ENCODE peak calls at places on chromosomes 2 and 18, in nine cellular contexts. One of them, this sample, is unnamed.

GRCh38 chr2:219368690-219369108 is 19.0 kb downstream of the DNPEP start:
- DNase-seq in esophagus squamous epithelium: no peak
- DNase-seq in GM12865: no peak
- DNase-seq in astrocyte of the cerebellum: peak; percentile 59
- DNase-seq in vagina: no peak
- DNase-seq in AG09309: peak; percentile 74
- DNase-seq in right lobe of liver: no peak
- DNase-seq in HFFc6: peak; percentile 89
- DNase-seq in fibroblast of pulmonary artery: peak; percentile 89
- DNase-seq in this sample: no peak

GRCh38 chr2:120075545-120075944 is 62.7 kb downstream of the EPB41L5 start:
- DNase-seq in vagina: no peak
- DNase-seq in right lobe of liver: no peak
- DNase-seq in fibroblast of pulmonary artery: no peak
- DNase-seq in HFFc6: no peak
- DNase-seq in GM12865: no peak
- DNase-seq in esophagus squamous epithelium: no peak
- DNase-seq in astrocyte of the cerebellum: no peak
- DNase-seq in AG09309: no peak
- DNase-seq in this sample: no peak

GRCh38 chr18:48813833-48814489 is 136.8 kb downstream of the SMAD7 start:
- DNase-seq in vagina: peak; percentile 60
- DNase-seq in astrocyte of the cerebellum: no peak
- DNase-seq in right lobe of liver: no peak
- DNase-seq in esophagus squamous epithelium: no peak
- DNase-seq in fibroblast of pulmonary artery: no peak
- DNase-seq in AG09309: no peak
- DNase-seq in GM12865: peak; percentile 48
- DNase-seq in HFFc6: no peak
- DNase-seq in this sample: no peak

GRCh38 chr2:7269993-7270392 is 352.8 kb downstream of the RNF144A start:
- DNase-seq in HFFc6: no peak
- DNase-seq in AG09309: no peak
- DNase-seq in esophagus squamous epithelium: no peak
- DNase-seq in right lobe of liver: no peak
- DNase-seq in vagina: no peak
- DNase-seq in GM12865: no peak
- DNase-seq in astrocyte of the cerebellum: no peak
- DNase-seq in fibroblast of pulmonary artery: no peak
- DNase-seq in this sample: no peak

GRCh38 chr2:179270689-179271088 is 6.1 kb upstream of the SESTD1 start:
- DNase-seq in fibroblast of pulmonary artery: no peak
- DNase-seq in HFFc6: no peak
- DNase-seq in GM12865: no peak
- DNase-seq in vagina: no peak
- DNase-seq in astrocyte of the cerebellum: no peak
- DNase-seq in AG09309: no peak
- DNase-seq in right lobe of liver: no peak
- DNase-seq in esophagus squamous epithelium: no peak
- DNase-seq in this sample: no peak

GRCh38 chr2:21837561-21837960 is 713.8 kb downstream of the TDRD15 start:
- DNase-seq in fibroblast of pulmonary artery: no peak
- DNase-seq in esophagus squamous epithelium: no peak
- DNase-seq in HFFc6: no peak
- DNase-seq in astrocyte of the cerebellum: no peak
- DNase-seq in right lobe of liver: no peak
- DNase-seq in vagina: no peak
- DNase-seq in AG09309: no peak
- DNase-seq in GM12865: no peak
- DNase-seq in this sample: no peak

GRCh38 chr2:33788044-33788443 is 188.9 kb upstream of the FAM98A start:
- DNase-seq in vagina: no peak
- DNase-seq in astrocyte of the cerebellum: peak; percentile 56
- DNase-seq in fibroblast of pulmonary artery: no peak
- DNase-seq in AG09309: peak; percentile 54
- DNase-seq in esophagus squamous epithelium: no peak
- DNase-seq in right lobe of liver: no peak
- DNase-seq in GM12865: no peak
- DNase-seq in HFFc6: peak; percentile 48
- DNase-seq in this sample: no peak

GRCh38 chr18:12307871-12308385 is at the start of gene TUBB6:
- DNase-seq in GM12865: peak; percentile 62
- DNase-seq in fibroblast of pulmonary artery: peak; percentile 84
- DNase-seq in right lobe of liver: peak; percentile 77
- DNase-seq in vagina: peak; percentile 86
- DNase-seq in HFFc6: peak; percentile 81
- DNase-seq in astrocyte of the cerebellum: no peak
- DNase-seq in esophagus squamous epithelium: no peak
- DNase-seq in AG09309: no peak
- DNase-seq in this sample: peak; percentile 97

GRCh38 chr18:24672165-24672950 is 211.9 kb downstream of the HRH4 start:
- DNase-seq in vagina: no peak
- DNase-seq in right lobe of liver: no peak
- DNase-seq in HFFc6: no peak
- DNase-seq in AG09309: no peak
- DNase-seq in astrocyte of the cerebellum: no peak
- DNase-seq in fibroblast of pulmonary artery: no peak
- DNase-seq in esophagus squamous epithelium: no peak
- DNase-seq in GM12865: no peak
- DNase-seq in this sample: no peak

GRCh38 chr2:144362401-144362800 is 157.5 kb downstream of the ZEB2 start:
- DNase-seq in vagina: no peak
- DNase-seq in AG09309: no peak
- DNase-seq in astrocyte of the cerebellum: no peak
- DNase-seq in fibroblast of pulmonary artery: no peak
- DNase-seq in right lobe of liver: no peak
- DNase-seq in GM12865: no peak
- DNase-seq in esophagus squamous epithelium: no peak
- DNase-seq in HFFc6: peak; percentile 55
- DNase-seq in this sample: no peak

GRCh38 chr2:3644891-3645605 is 13.0 kb upstream of the ALLC start:
- DNase-seq in HFFc6: no peak
- DNase-seq in AG09309: no peak
- DNase-seq in right lobe of liver: no peak
- DNase-seq in astrocyte of the cerebellum: no peak
- DNase-seq in GM12865: no peak
- DNase-seq in vagina: no peak
- DNase-seq in esophagus squamous epithelium: no peak
- DNase-seq in fibroblast of pulmonary artery: no peak
- DNase-seq in this sample: no peak

GRCh38 chr2:238784671-238785527 is 63.0 kb upstream of the TWIST2 start:
- DNase-seq in AG09309: peak; percentile 89
- DNase-seq in vagina: no peak
- DNase-seq in fibroblast of pulmonary artery: peak; percentile 77
- DNase-seq in astrocyte of the cerebellum: peak; percentile 49
- DNase-seq in HFFc6: peak; percentile 74
- DNase-seq in GM12865: peak; percentile 63
- DNase-seq in right lobe of liver: peak; percentile 73
- DNase-seq in esophagus squamous epithelium: no peak
- DNase-seq in this sample: peak; percentile 70

GRCh38 chr18:66150650-66151049 is 399.8 kb downstream of the CDH7 start:
- DNase-seq in right lobe of liver: no peak
- DNase-seq in vagina: no peak
- DNase-seq in HFFc6: no peak
- DNase-seq in AG09309: no peak
- DNase-seq in fibroblast of pulmonary artery: no peak
- DNase-seq in GM12865: no peak
- DNase-seq in esophagus squamous epithelium: no peak
- DNase-seq in astrocyte of the cerebellum: no peak
- DNase-seq in this sample: no peak

GRCh38 chr2:200655918-200656580 is 70.2 kb downstream of the AOX1 start:
- DNase-seq in vagina: no peak
- DNase-seq in HFFc6: no peak
- DNase-seq in AG09309: peak; percentile 42
- DNase-seq in esophagus squamous epithelium: no peak
- DNase-seq in GM12865: no peak
- DNase-seq in astrocyte of the cerebellum: no peak
- DNase-seq in right lobe of liver: no peak
- DNase-seq in fibroblast of pulmonary artery: no peak
- DNase-seq in this sample: no peak

GRCh38 chr2:188495990-188496431 is 204.3 kb downstream of the GULP1 start:
- DNase-seq in HFFc6: peak; percentile 84
- DNase-seq in right lobe of liver: no peak
- DNase-seq in AG09309: peak; percentile 31
- DNase-seq in astrocyte of the cerebellum: no peak
- DNase-seq in GM12865: no peak
- DNase-seq in esophagus squamous epithelium: no peak
- DNase-seq in fibroblast of pulmonary artery: peak; percentile 49
- DNase-seq in vagina: no peak
- DNase-seq in this sample: no peak

GRCh38 chr18:45334188-45334587 is 281.1 kb upstream of the SLC14A2 start:
- DNase-seq in vagina: no peak
- DNase-seq in right lobe of liver: no peak
- DNase-seq in esophagus squamous epithelium: no peak
- DNase-seq in HFFc6: no peak
- DNase-seq in fibroblast of pulmonary artery: no peak
- DNase-seq in astrocyte of the cerebellum: no peak
- DNase-seq in AG09309: no peak
- DNase-seq in GM12865: no peak
- DNase-seq in this sample: no peak
- TF ChIP-seq CTCF in vagina: no peak
- TF ChIP-seq CTCF in right lobe of liver: no peak
- TF ChIP-seq CTCF in esophagus squamous epithelium: no peak
- TF ChIP-seq CTCF in HFFc6: no peak
- TF ChIP-seq CTCF in fibroblast of pulmonary artery: no peak
- TF ChIP-seq CTCF in astrocyte of the cerebellum: no peak
- TF ChIP-seq CTCF in AG09309: no peak
- TF ChIP-seq CTCF in GM12865: no peak
- TF ChIP-seq CTCF in this sample: no peak

GRCh38 chr2:152468832-152469692 is 134.1 kb downstream of the FMNL2 start:
- DNase-seq in vagina: no peak
- DNase-seq in HFFc6: no peak
- DNase-seq in AG09309: no peak
- DNase-seq in right lobe of liver: no peak
- DNase-seq in fibroblast of pulmonary artery: peak; percentile 45
- DNase-seq in esophagus squamous epithelium: no peak
- DNase-seq in GM12865: peak; percentile 61
- DNase-seq in astrocyte of the cerebellum: no peak
- DNase-seq in this sample: peak; percentile 12
- TF ChIP-seq CTCF in vagina: no peak
- TF ChIP-seq CTCF in HFFc6: no peak
- TF ChIP-seq CTCF in AG09309: no peak
- TF ChIP-seq CTCF in right lobe of liver: no peak
- TF ChIP-seq CTCF in fibroblast of pulmonary artery: no peak
- TF ChIP-seq CTCF in esophagus squamous epithelium: no peak
- TF ChIP-seq CTCF in GM12865: no peak
- TF ChIP-seq CTCF in astrocyte of the cerebellum: no peak
- TF ChIP-seq CTCF in this sample: no peak

GRCh38 chr2:101197215-101197745 is 46.1 kb upstream of the TBC1D8 start:
- DNase-seq in AG09309: no peak
- DNase-seq in vagina: no peak
- DNase-seq in HFFc6: no peak
- DNase-seq in astrocyte of the cerebellum: no peak
- DNase-seq in right lobe of liver: no peak
- DNase-seq in GM12865: no peak
- DNase-seq in fibroblast of pulmonary artery: no peak
- DNase-seq in esophagus squamous epithelium: no peak
- DNase-seq in this sample: no peak
- TF ChIP-seq CTCF in AG09309: no peak
- TF ChIP-seq CTCF in vagina: no peak
- TF ChIP-seq CTCF in HFFc6: peak; percentile 68
- TF ChIP-seq CTCF in astrocyte of the cerebellum: no peak
- TF ChIP-seq CTCF in right lobe of liver: peak; percentile 28
- TF ChIP-seq CTCF in GM12865: no peak
- TF ChIP-seq CTCF in fibroblast of pulmonary artery: no peak
- TF ChIP-seq CTCF in esophagus squamous epithelium: no peak
- TF ChIP-seq CTCF in this sample: no peak

GRCh38 chr2:70981421-70981820 is 3.0 kb downstream of the ANKRD53 start:
- DNase-seq in astrocyte of the cerebellum: no peak
- DNase-seq in AG09309: no peak
- DNase-seq in fibroblast of pulmonary artery: no peak
- DNase-seq in vagina: no peak
- DNase-seq in esophagus squamous epithelium: no peak
- DNase-seq in GM12865: no peak
- DNase-seq in right lobe of liver: no peak
- DNase-seq in HFFc6: no peak
- DNase-seq in this sample: no peak

GRCh38 chr2:70977605-70978205 is 725 bp upstream of the ANKRD53 start:
- DNase-seq in HFFc6: peak; percentile 95
- DNase-seq in esophagus squamous epithelium: no peak
- DNase-seq in right lobe of liver: no peak
- DNase-seq in fibroblast of pulmonary artery: peak; percentile 94
- DNase-seq in vagina: peak; percentile 90
- DNase-seq in astrocyte of the cerebellum: peak; percentile 55
- DNase-seq in AG09309: peak; percentile 47
- DNase-seq in GM12865: no peak
- DNase-seq in this sample: no peak

GRCh38 chr2:70979626-70980025 is 1.2 kb downstream of the ANKRD53 start:
- DNase-seq in right lobe of liver: no peak
- DNase-seq in fibroblast of pulmonary artery: no peak
- DNase-seq in AG09309: no peak
- DNase-seq in esophagus squamous epithelium: no peak
- DNase-seq in GM12865: no peak
- DNase-seq in astrocyte of the cerebellum: no peak
- DNase-seq in HFFc6: no peak
- DNase-seq in vagina: no peak
- DNase-seq in this sample: no peak

GRCh38 chr2:70975237-70975636 is 3.2 kb upstream of the ANKRD53 start:
- DNase-seq in astrocyte of the cerebellum: no peak
- DNase-seq in fibroblast of pulmonary artery: no peak
- DNase-seq in esophagus squamous epithelium: no peak
- DNase-seq in right lobe of liver: no peak
- DNase-seq in AG09309: no peak
- DNase-seq in GM12865: no peak
- DNase-seq in HFFc6: no peak
- DNase-seq in vagina: no peak
- DNase-seq in this sample: peak; percentile 6

DNA sequence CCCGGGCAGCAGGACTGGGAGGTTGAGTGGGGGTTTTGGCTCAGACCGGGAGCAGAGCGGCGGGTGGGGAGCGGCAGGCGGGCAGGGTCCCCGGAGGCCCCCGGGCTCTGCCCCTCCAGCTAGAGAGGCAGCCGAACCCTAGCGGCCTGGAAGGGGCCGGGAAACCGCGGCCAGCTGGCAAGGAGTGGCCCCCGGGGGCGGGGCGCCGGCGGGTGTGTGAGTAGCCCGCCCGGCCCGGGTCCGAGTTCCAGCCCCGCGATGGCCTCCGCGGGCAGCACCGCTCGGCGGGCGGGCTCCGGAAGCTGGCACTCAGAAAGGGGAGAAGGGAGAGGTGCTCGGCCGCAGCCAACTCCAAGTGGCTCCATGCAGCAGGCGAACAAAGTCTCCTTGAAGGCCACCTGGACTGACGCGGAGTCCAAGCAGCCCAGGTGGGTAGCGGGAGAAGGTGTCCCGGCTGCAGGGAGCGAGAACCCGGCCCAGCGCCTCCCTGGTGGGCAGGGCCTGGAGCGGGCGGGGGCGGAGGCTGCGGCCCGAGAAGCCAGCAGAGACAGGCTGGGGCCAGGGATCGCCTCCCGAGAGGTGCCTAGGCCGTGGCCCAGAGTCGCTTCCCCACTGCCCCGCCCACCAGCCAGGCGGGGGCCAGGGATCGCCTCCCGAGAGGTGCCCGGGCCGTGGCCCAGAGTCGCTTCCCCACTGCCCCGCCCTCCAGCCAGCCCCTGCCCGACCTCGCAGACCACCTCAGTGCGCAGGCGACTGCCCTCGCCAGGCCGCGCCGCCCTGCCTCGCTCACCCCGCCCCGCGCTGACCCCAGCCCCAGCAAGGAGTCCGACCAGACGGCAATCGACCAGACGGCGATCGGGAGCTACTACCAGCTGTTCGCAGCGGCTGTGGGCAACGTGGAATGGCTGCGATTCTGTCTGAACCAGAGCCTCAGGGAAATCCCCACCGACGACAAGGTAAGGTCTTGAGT is at the start of gene ANKRD53:
- DNase-seq in vagina: peak; percentile 85
- DNase-seq in right lobe of liver: peak; percentile 75
- DNase-seq in esophagus squamous epithelium: no peak
- DNase-seq in fibroblast of pulmonary artery: peak; percentile 37
- DNase-seq in AG09309: no peak
- DNase-seq in astrocyte of the cerebellum: no peak
- DNase-seq in HFFc6: no peak
- DNase-seq in GM12865: no peak
- DNase-seq in this sample: peak; percentile 70
- TF ChIP-seq CTCF in vagina: no peak
- TF ChIP-seq CTCF in right lobe of liver: no peak
- TF ChIP-seq CTCF in esophagus squamous epithelium: no peak
- TF ChIP-seq CTCF in fibroblast of pulmonary artery: no peak
- TF ChIP-seq CTCF in AG09309: no peak
- TF ChIP-seq CTCF in astrocyte of the cerebellum: no peak
- TF ChIP-seq CTCF in HFFc6: no peak
- TF ChIP-seq CTCF in GM12865: no peak
- TF ChIP-seq CTCF in this sample: no peak